ENCODE peak calls at places on chromosome X, in four cellular contexts. One of them, this sample, is unnamed.

GRCh38 chrX:18210470-18210869 is 10.2 kb downstream of the BEND2 start:
- DNase-seq in CD4-positive, alpha-beta T cell: no peak
- DNase-seq in stimulated activated CD4-positive, alpha-beta T cell treated with anti-CD3 and anti-CD28 coated beads, Interleukin-4, amount 100 ng/mL, for 4 hours: no peak
- DNase-seq in heart right ventricle: no peak
- DNase-seq in this sample: no peak

GRCh38 chrX:51459125-51459524 is 37.3 kb downstream of the NUDT11 start:
- DNase-seq in CD4-positive, alpha-beta T cell: no peak
- DNase-seq in stimulated activated CD4-positive, alpha-beta T cell treated with anti-CD3 and anti-CD28 coated beads, Interleukin-4, amount 100 ng/mL, for 4 hours: no peak
- DNase-seq in heart right ventricle: no peak
- DNase-seq in this sample: no peak

GRCh38 chrX:45849261-45849660 is 648.6 kb upstream of the DIPK2B start:
- DNase-seq in CD4-positive, alpha-beta T cell: peak
- DNase-seq in stimulated activated CD4-positive, alpha-beta T cell treated with anti-CD3 and anti-CD28 coated beads, Interleukin-4, amount 100 ng/mL, for 4 hours: no peak
- DNase-seq in heart right ventricle: no peak
- DNase-seq in this sample: no peak

GRCh38 chrX:3143043-3143799 is 102.0 kb downstream of the ARSF start:
- DNase-seq in CD4-positive, alpha-beta T cell: no peak
- DNase-seq in stimulated activated CD4-positive, alpha-beta T cell treated with anti-CD3 and anti-CD28 coated beads, Interleukin-4, amount 100 ng/mL, for 4 hours: no peak
- DNase-seq in heart right ventricle: no peak
- DNase-seq in this sample: no peak

GRCh38 chrX:22323541-22323940 is 50.8 kb downstream of the CBLL2 start:
- DNase-seq in CD4-positive, alpha-beta T cell: no peak
- DNase-seq in stimulated activated CD4-positive, alpha-beta T cell treated with anti-CD3 and anti-CD28 coated beads, Interleukin-4, amount 100 ng/mL, for 4 hours: no peak
- DNase-seq in heart right ventricle: no peak
- DNase-seq in this sample: no peak

GRCh38 chrX:136147320-136147901 is at the start of gene FHL1:
- DNase-seq in CD4-positive, alpha-beta T cell: peak
- DNase-seq in stimulated activated CD4-positive, alpha-beta T cell treated with anti-CD3 and anti-CD28 coated beads, Interleukin-4, amount 100 ng/mL, for 4 hours: peak
- DNase-seq in heart right ventricle: peak
- DNase-seq in this sample: peak

GRCh38 chrX:48736303-48736702 is 25.2 kb upstream of the GLOD5 start:
- DNase-seq in CD4-positive, alpha-beta T cell: no peak
- DNase-seq in stimulated activated CD4-positive, alpha-beta T cell treated with anti-CD3 and anti-CD28 coated beads, Interleukin-4, amount 100 ng/mL, for 4 hours: no peak
- DNase-seq in heart right ventricle: no peak
- DNase-seq in this sample: no peak

GRCh38 chrX:130339408-130340222 is at the start of gene SLC25A14:
- DNase-seq in CD4-positive, alpha-beta T cell: peak
- DNase-seq in stimulated activated CD4-positive, alpha-beta T cell treated with anti-CD3 and anti-CD28 coated beads, Interleukin-4, amount 100 ng/mL, for 4 hours: peak
- DNase-seq in heart right ventricle: peak
- DNase-seq in this sample: peak

GRCh38 chrX:112008724-112009123 is 73.9 kb downstream of the TRPC5 start:
- DNase-seq in CD4-positive, alpha-beta T cell: no peak
- DNase-seq in stimulated activated CD4-positive, alpha-beta T cell treated with anti-CD3 and anti-CD28 coated beads, Interleukin-4, amount 100 ng/mL, for 4 hours: no peak
- DNase-seq in heart right ventricle: no peak
- DNase-seq in this sample: no peak

This sample was measured in H54.